ENCODE peak calls at places on chromosomes 4 and X, in seven cellular contexts. V is AG10803, J is body of pancreas, B is A549, H is PC-3, L is pancreas, O is endodermal cell. T is an unnamed sample.

GRCh38 chr4:121950212-121950679 is 1.6 kb downstream of the TRPC3 start:
- DNase-seq in V (peak), J (peak), B (peak), H (no peak), L (peak), O (peak), T (peak)

GRCh38 chr4:6114601-6115000 is 85.7 kb downstream of the JAKMIP1 start:
- DNase-seq in V (no peak), J (no peak), B (no peak), H (no peak), L (no peak), O (peak), T (no peak)

GRCh38 chr4:173500841-173501591 is 29.0 kb downstream of the HAND2 start:
- DNase-seq in V (no peak), J (no peak), B (no peak), H (no peak), L (no peak), O (peak), T (no peak)

GRCh38 chrX:53681661-53682060 is 4.9 kb downstream of the HUWE1 start:
- DNase-seq in V (no peak), J (no peak), B (no peak), H (peak), L (no peak), O (no peak), T (no peak)

GRCh38 chrX:7985568-7985967 is 58.4 kb upstream of the PNPLA4 start:
- DNase-seq in V (peak), J (no peak), B (no peak), H (peak), L (no peak), O (no peak), T (peak)

GRCh38 chr4:12296366-12296765 is 867.7 kb upstream of the HS3ST1 start:
- DNase-seq in V (no peak), J (no peak), B (no peak), H (no peak), L (no peak), O (no peak), T (no peak)

GRCh38 chrX:129115104-129115503 is 408.2 kb downstream of the SMARCA1 start:
- DNase-seq in V (no peak), J (peak), B (peak), H (peak), L (no peak), O (peak), T (no peak)

GRCh38 chr4:145935253-145936141 is 3.1 kb downstream of the ZNF827 start:
- DNase-seq in V (no peak), J (peak), B (peak), H (no peak), L (peak), O (peak), T (no peak)

GRCh38 chr4:64774626-64775025 is 365.4 kb upstream of the TECRL start:
- DNase-seq in V (peak), J (no peak), B (no peak), H (peak), L (no peak), O (no peak), T (no peak)

GRCh38 chr4:1171306-1172227 is 816 bp downstream of the SPON2 start:
- DNase-seq in V (no peak), J (peak), B (no peak), H (no peak), L (no peak), O (peak), T (no peak)

GRCh38 chr4:146192060-146192459 is 16.5 kb downstream of the LSM6 start:
- DNase-seq in V (peak), J (no peak), B (peak), H (no peak), L (no peak), O (no peak), T (peak)

GRCh38 chr4:41050840-41051775 is 163.2 kb downstream of the APBB2 start:
- DNase-seq in V (no peak), J (no peak), B (no peak), H (no peak), L (no peak), O (no peak), T (peak)

GRCh38 chr4:67881226-67881625 is 2.6 kb downstream of the TMPRSS11D start:
- DNase-seq in V (peak), J (no peak), B (no peak), H (no peak), L (no peak), O (no peak), T (peak)

GRCh38 chrX:38052096-38052495 is 45.7 kb downstream of the SYTL5 start:
- DNase-seq in V (peak), J (no peak), B (peak), H (peak), L (no peak), O (no peak), T (peak)

GRCh38 chrX:140141444-140142029 is 176.2 kb upstream of the CXorf66 start:
- DNase-seq in V (peak), J (peak), B (peak), H (peak), L (no peak), O (peak), T (no peak)

GRCh38 chrX:49233176-49233575 is at the start of gene CACNA1F:
- DNase-seq in V (no peak), J (no peak), B (no peak), H (no peak), L (no peak), O (no peak), T (no peak)

GRCh38 chrX:21943460-21944135 is 3.1 kb downstream of the SMS start:
- DNase-seq in V (peak), J (no peak), B (no peak), H (peak), L (no peak), O (peak), T (peak)

GRCh38 chrX:37746268-37746931 is 33.5 kb upstream of the CYBB start:
- DNase-seq in V (no peak), J (no peak), B (no peak), H (peak), L (no peak), O (no peak), T (no peak)

GRCh38 chr4:5338511-5338910 is 287.2 kb downstream of the STK32B start:
- DNase-seq in V (peak), J (no peak), B (no peak), H (no peak), L (no peak), O (no peak), T (no peak)

GRCh38 chrX:76454456-76454927 is 27.0 kb downstream of the MAGEE1 start:
- DNase-seq in V (peak), J (peak), B (peak), H (peak), L (no peak), O (peak), T (no peak)

DNA sequence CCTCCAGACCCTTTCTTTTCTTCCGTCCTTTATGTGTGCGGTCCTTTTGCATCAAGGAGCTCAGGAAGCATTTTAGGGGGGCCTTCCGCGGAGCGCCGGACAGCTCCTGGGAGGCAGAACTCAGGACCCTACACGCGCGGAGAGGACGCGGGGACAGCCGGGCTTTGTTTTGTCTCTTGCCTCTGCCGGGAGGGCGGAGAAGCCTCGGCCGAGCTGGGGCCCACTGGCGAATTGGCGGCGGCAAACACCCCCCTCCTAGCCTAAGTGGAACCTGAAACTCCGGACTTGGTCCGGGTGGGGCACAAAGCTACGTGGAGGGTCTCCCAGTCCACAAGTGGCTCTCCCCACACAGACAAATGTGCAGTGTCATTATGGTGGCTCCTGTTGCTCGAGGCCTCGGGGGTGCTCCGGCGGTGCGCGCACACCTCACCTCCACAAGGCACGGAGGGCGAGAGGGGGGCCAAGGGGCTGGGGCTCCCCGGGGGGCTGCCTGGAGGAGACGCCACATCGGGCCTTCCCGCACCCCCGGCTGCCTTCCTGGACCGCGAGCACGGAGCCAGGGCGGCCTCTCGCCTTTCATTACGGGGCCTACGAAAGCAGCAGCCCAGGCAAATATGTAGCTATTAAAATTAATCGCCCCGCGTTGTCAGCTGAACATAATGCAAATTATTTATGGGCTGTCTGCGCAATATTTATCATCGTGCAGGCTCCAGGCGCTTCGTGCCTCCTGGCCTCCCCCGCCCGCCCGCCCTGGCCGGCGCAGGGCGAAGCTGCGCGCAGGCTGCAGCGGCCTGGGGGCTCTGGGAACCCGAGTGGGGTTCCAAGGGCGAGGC is 70.6 kb upstream of the BCOR start:
- DNase-seq in V (no peak), J (no peak), B (no peak), H (no peak), L (no peak), O (peak), T (no peak)
- H3K4me3 ChIP-seq in V (peak), J (no peak), B (no peak), H (no peak), L (no peak), O (peak), T (peak)

GRCh38 chrX:16712116-16712824 is at the start of gene CTPS2:
- DNase-seq in V (peak), J (peak), B (peak), H (peak), L (peak), O (peak), T (peak)
- TF ChIP-seq CTCF in V (peak), J (peak), B (no peak), H (no peak), L (no peak), O (peak), T (no peak)

GRCh38 chrX:108134724-108135123 is 43.1 kb downstream of the ATG4A start:
- DNase-seq in V (no peak), J (no peak), B (no peak), H (no peak), L (no peak), O (peak), T (no peak)

GRCh38 chrX:108138814-108139213 is 47.2 kb downstream of the ATG4A start:
- DNase-seq in V (no peak), J (no peak), B (no peak), H (no peak), L (no peak), O (no peak), T (no peak)

GRCh38 chrX:108139303-108139702 is 47.7 kb downstream of the ATG4A start:
- DNase-seq in V (no peak), J (no peak), B (no peak), H (peak), L (no peak), O (peak), T (no peak)
- H3K4me3 ChIP-seq in V (no peak), J (no peak), B (no peak), H (no peak), L (no peak), O (no peak), T (no peak)

DNA sequence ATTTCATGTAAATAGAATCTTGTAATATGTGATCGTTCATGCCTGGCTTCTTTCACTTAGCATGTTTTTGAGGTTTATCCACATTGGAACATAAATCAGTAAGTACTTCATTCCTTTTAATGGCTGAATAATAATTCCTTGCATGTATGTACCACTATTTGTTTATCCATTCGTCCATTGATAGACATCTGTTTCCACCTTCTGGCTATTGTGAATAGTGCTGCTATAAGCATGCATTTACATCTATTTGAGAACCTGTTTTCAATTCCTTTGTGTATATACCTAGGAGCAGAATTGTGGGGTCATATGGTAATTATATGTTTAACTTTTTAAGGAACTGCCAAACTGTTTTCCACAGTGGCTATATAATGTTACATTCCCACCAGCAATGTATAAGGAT is 356.7 kb upstream of the DIPK2B start:
- DNase-seq in V (no peak), J (no peak), B (peak), H (peak), L (no peak), O (no peak), T (peak)
- TF ChIP-seq CTCF in V (no peak), J (no peak), B (no peak), H (peak), L (no peak), O (no peak), T (no peak)

GRCh38 chr4:26947318-26947717 is 86.7 kb downstream of the STIM2 start:
- DNase-seq in V (no peak), J (no peak), B (no peak), H (no peak), L (no peak), O (no peak), T (no peak)
- H3K4me3 ChIP-seq in V (no peak), J (no peak), B (no peak), H (no peak), L (no peak), O (no peak), T (no peak)

GRCh38 chr4:188988131-188988530 is 848.9 kb downstream of the TRIML1 start:
- DNase-seq in V (no peak), J (no peak), B (no peak), H (no peak), L (no peak), O (no peak), T (no peak)
- TF ChIP-seq CTCF in V (no peak), J (no peak), B (no peak), H (no peak), L (no peak), O (no peak), T (no peak)

GRCh38 chr4:69858683-69859082 is 1.3 kb downstream of the SULT1E1 start:
- DNase-seq in V (no peak), J (no peak), B (no peak), H (peak), L (no peak), O (no peak), T (no peak)
- H3K4me3 ChIP-seq in V (no peak), J (no peak), B (no peak), H (no peak), L (no peak), O (no peak), T (no peak)